ENCODE peak calls at places on chromosomes 11 and 22, in five cellular contexts. Z is neuronal stem cell, Q is mesendoderm, H is endothelial cell of umbilical vein, V is mesenchymal stem cell. J is an unnamed sample.

GRCh38 chr22:33300165-33300564 is 242.0 kb upstream of the SYN3 start:
- DNase-seq in H (no peak), V (no peak), Z (no peak), Q (no peak), J (no peak)

GRCh38 chr22:50528682-50529415 is 963 bp downstream of the TYMP start:
- DNase-seq in Z (no peak), V (peak; percentile 9), H (no peak), Q (no peak), J (no peak)

GRCh38 chr11:65551572-65552398 is 6.4 kb downstream of the LTBP3 start:
- DNase-seq in Q (peak; percentile 49), V (no peak), H (peak; percentile 44), Z (no peak), J (no peak)

GRCh38 chr22:36386900-36387663 is 685 bp downstream of the MYH9 start:
- DNase-seq in Z (no peak), Q (no peak), V (no peak), H (peak; percentile 30), J (no peak)

GRCh38 chr11:4191031-4191571 is 96.5 kb downstream of the RRM1 start:
- DNase-seq in V (no peak), Q (no peak), Z (no peak), H (no peak), J (no peak)

GRCh38 chr11:3091081-3091845 is 34.0 kb upstream of the CARS1 start:
- DNase-seq in Q (no peak), H (no peak), V (no peak), Z (no peak), J (no peak)

GRCh38 chr22:49899530-49899929 is 18.7 kb downstream of the ALG12 start:
- DNase-seq in Q (no peak), H (no peak), Z (no peak), V (no peak), J (no peak)

GRCh38 chr11:120715239-120715638 is 203.7 kb downstream of the GRIK4 start:
- DNase-seq in V (no peak), Q (peak; percentile 51), Z (no peak), H (peak; percentile 23), J (no peak)

GRCh38 chr11:86800076-86800955 is at the start of gene PRSS23:
- DNase-seq in H (peak; percentile 77), Q (peak; percentile 68), Z (peak; percentile 79), V (peak; percentile 68), J (no peak)

GRCh38 chr11:40241524-40242037 is 1217.9 kb downstream of the LRRC4C start:
- DNase-seq in V (peak; percentile 82), Z (no peak), H (no peak), Q (peak; percentile 47), J (no peak)

GRCh38 chr11:61091373-61092279 is 10.7 kb upstream of the CD5 start:
- DNase-seq in Z (no peak), V (peak; percentile 19), Q (peak; percentile 65), H (no peak), J (peak; percentile 31)

GRCh38 chr11:61778920-61779650 is 13.3 kb downstream of the TMEM258 start:
- DNase-seq in Z (no peak), Q (no peak), V (no peak), H (no peak), J (no peak)

GRCh38 chr11:19589567-19590260 is 122.9 kb upstream of the NAV2 start:
- DNase-seq in H (no peak), V (no peak), Z (no peak), Q (no peak), J (no peak)

DNA sequence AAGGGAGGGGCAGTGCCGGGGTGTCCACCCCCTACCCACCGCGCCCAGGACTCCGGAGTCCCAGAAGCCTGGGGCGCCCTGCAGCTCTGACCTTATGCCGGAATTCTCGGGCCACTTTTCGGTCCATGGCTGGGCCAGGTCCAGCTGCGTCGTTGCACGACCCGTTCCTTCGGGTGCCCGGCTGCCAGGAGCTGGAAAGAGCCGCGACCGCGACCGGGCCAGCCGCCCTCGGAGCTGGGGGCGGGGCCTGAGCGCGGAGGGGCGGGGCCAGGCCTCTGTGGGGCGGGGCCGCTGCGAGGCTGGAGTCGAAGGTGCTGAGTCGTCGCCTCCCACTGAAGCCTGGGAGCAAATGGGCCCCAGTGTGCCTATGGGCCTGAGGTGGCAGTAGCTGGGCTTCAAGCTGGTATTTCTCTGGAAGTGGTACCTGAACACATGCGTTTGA is at the start of gene USH1C:
- DNase-seq in Q (peak; percentile 65), H (no peak), Z (no peak), V (no peak), J (no peak)
- H3K27ac ChIP-seq in Q (no peak within 1 kb of the TSS), H (no peak within 1 kb of the TSS), Z (no peak within 1 kb of the TSS), V (no peak within 1 kb of the TSS), J (no peak within 1 kb of the TSS)

DNA sequence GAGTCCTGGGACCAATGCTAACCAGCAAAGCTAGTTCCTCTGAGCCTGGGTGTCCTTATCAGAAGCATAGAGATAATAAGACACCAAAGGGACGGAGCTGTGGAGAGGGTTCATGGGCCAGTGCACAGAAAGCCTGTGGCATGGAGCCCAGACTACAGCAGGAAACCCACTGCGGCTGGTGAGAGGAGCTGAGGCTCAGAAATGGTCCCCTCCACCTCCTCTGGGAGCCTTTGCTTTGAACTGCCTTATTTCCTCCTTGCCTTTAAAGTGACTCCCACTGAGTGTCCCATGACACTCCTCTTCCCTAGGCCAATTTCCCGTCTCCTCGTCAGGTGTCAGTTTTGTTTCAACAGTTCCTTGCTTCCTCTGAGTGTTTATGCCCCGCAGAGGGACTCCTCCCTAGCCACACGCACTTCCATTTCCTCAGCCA is 9.4 kb downstream of the SLCO2B1 start:
- DNase-seq in Z (no peak), Q (no peak), V (no peak), H (peak; percentile 20), J (no peak)
- H3K27ac ChIP-seq in Z (no peak overlapping the region), Q (no peak overlapping the region), V (no peak overlapping the region), H (no peak overlapping the region), J (no peak overlapping the region)

GRCh38 chr11:47358731-47359051 is 6.2 kb upstream of the MYBPC3 start:
- DNase-seq in Q (no peak), V (no peak), Z (no peak), H (no peak), J (no peak)

GRCh38 chr11:47360341-47360740 is 7.8 kb upstream of the MYBPC3 start:
- DNase-seq in V (no peak), H (no peak), Q (no peak), Z (no peak), J (no peak)

GRCh38 chr11:47357985-47358730 is 5.7 kb upstream of the MYBPC3 start:
- DNase-seq in V (no peak), H (no peak), Z (no peak), Q (no peak), J (no peak)

GRCh38 chr11:47359586-47359985 is 7.1 kb upstream of the MYBPC3 start:
- DNase-seq in Q (no peak), H (no peak), Z (no peak), V (no peak), J (no peak)

GRCh38 chr11:47359162-47359561 is 6.7 kb upstream of the MYBPC3 start:
- DNase-seq in V (no peak), H (no peak), Q (no peak), Z (no peak), J (no peak)
- H3K27ac ChIP-seq in V (no peak overlapping the region), H (no peak overlapping the region), Q (no peak overlapping the region), Z (no peak overlapping the region), J (no peak overlapping the region)

GRCh38 chr22:46931881-46932280 is 169.4 kb downstream of the TBC1D22A start:
- DNase-seq in H (no peak), V (no peak), Z (no peak), Q (no peak), J (peak; percentile 76)

GRCh38 chr22:46934746-46935491 is 172.5 kb downstream of the TBC1D22A start:
- DNase-seq in Q (peak; percentile 74), V (peak; percentile 98), Z (no peak), H (peak; percentile 81), J (peak; percentile 95)

GRCh38 chr22:46933040-46933439 is 170.6 kb downstream of the TBC1D22A start:
- DNase-seq in Z (no peak), H (no peak), Q (no peak), V (no peak), J (no peak)

GRCh38 chr22:46934172-46934745 is 171.8 kb downstream of the TBC1D22A start:
- DNase-seq in Q (no peak), V (no peak), Z (no peak), H (peak; percentile 6), J (no peak)

GRCh38 chr22:46933526-46933925 is 171.1 kb downstream of the TBC1D22A start:
- DNase-seq in V (no peak), Z (no peak), H (no peak), Q (no peak), J (no peak)
- H3K27ac ChIP-seq in V (no peak overlapping the region), Z (no peak overlapping the region), H (no peak overlapping the region), Q (no peak overlapping the region), J (no peak overlapping the region)